ENCODE peak calls at places on chromosomes 6 and 20, in seven cellular contexts. K, Z, W, X, S, C and Q are unnamed samples.

GRCh38 chr6:72675396-72675795 is 53.5 kb downstream of the KCNQ5 start:
- DNase-seq in K (no peak), Z (no peak), W (no peak), X (no peak), S (peak; percentile 11), C (no peak), Q (no peak)

GRCh38 chr6:117034547-117034946 is 157.5 kb downstream of the RFX6 start:
- DNase-seq in K (no peak), Z (no peak), W (no peak), X (no peak), S (no peak), C (no peak), Q (no peak)

GRCh38 chr20:35641743-35642142 is 23.0 kb downstream of the CPNE1 start:
- DNase-seq in K (no peak), Z (no peak), W (no peak), X (no peak), S (no peak), C (no peak), Q (no peak)

GRCh38 chr20:48822178-48822577 is 5.6 kb downstream of the PREX1 start:
- DNase-seq in K (no peak), Z (no peak), W (no peak), X (no peak), S (no peak), C (no peak), Q (no peak)

GRCh38 chr6:5125152-5126006 is 40.2 kb downstream of the PPP1R3G start:
- DNase-seq in K (no peak), Z (peak; percentile 90), W (no peak), X (no peak), S (peak; percentile 30), C (no peak), Q (no peak)

GRCh38 chr6:16205377-16206144 is 32.8 kb upstream of the GMPR start:
- DNase-seq in K (no peak), Z (peak; percentile 100), W (no peak), X (peak; percentile 90), S (peak; percentile 84), C (peak; percentile 64), Q (no peak)

GRCh38 chr6:47794577-47795135 is 12.8 kb downstream of the OPN5 start:
- DNase-seq in K (no peak), Z (no peak), W (no peak), X (no peak), S (no peak), C (no peak), Q (no peak)

GRCh38 chr6:82646231-82646615 is 282.6 kb downstream of the TPBG start:
- DNase-seq in K (no peak), Z (no peak), W (no peak), X (no peak), S (no peak), C (no peak), Q (no peak)

GRCh38 chr20:49909499-49910339 is 5.6 kb downstream of the SPATA2 start:
- DNase-seq in K (peak; percentile 42), Z (no peak), W (no peak), X (no peak), S (no peak), C (no peak), Q (no peak)

GRCh38 chr6:166604328-166604727 is 17.9 kb upstream of the RAMACL start:
- DNase-seq in K (no peak), Z (no peak), W (no peak), X (no peak), S (no peak), C (no peak), Q (no peak)

GRCh38 chr6:144725731-144726522 is 440.8 kb downstream of the UTRN start:
- DNase-seq in K (no peak), Z (no peak), W (no peak), X (peak; percentile 19), S (no peak), C (peak; percentile 31), Q (no peak)